ENCODE peak calls at places on chromosome 12, in ten cellular contexts. G is HFF-Myc, Y is mammary epithelial cell, P is GM13976, H is AG04450, S is foreskin fibroblast, M is heart right ventricle, I is tibial nerve, J is neural crest cell, F is endothelial cell. X is an unnamed sample.

GRCh38 chr12:22289250-22289649 is 45.3 kb downstream of the ST8SIA1 start:
- DNase-seq in G (no peak), Y (no peak), P (no peak), H (no peak), S (no peak), M (no peak), I (no peak), J (no peak), F (no peak), X (no peak)

GRCh38 chr12:66678640-66679268 is at the start of gene GRIP1:
- DNase-seq in G (no peak), Y (no peak), P (no peak), H (no peak), S (no peak), M (no peak), I (no peak), J (no peak), F (no peak), X (no peak)

GRCh38 chr12:104305349-104305748 is 1.8 kb downstream of the EID3 start:
- DNase-seq in G (no peak), Y (no peak), P (no peak), H (no peak), S (no peak), M (no peak), I (no peak), J (no peak), F (no peak), X (no peak)

GRCh38 chr12:98053202-98053601 is 462.2 kb upstream of the TMPO start:
- DNase-seq in G (no peak), Y (no peak), P (no peak), H (no peak), S (no peak), M (no peak), I (no peak), J (no peak), F (no peak), X (no peak)

GRCh38 chr12:129776977-129777667 is 126.7 kb downstream of the TMEM132D start:
- DNase-seq in G (no peak), Y (no peak), P (no peak), H (no peak), S (no peak), M (no peak), I (no peak), J (no peak), F (no peak), X (no peak)

GRCh38 chr12:71158361-71158882 is 623 bp upstream of the TSPAN8 start:
- DNase-seq in G (no peak), Y (no peak), P (no peak), H (no peak), S (no peak), M (no peak), I (no peak), J (no peak), F (no peak), X (no peak)

GRCh38 chr12:80777587-80777986 is 60.9 kb downstream of the MYF5 start:
- DNase-seq in G (no peak), Y (no peak), P (no peak), H (no peak), S (no peak), M (no peak), I (no peak), J (no peak), F (no peak), X (no peak)

GRCh38 chr12:7678744-7679143 is 13.0 kb upstream of the APOBEC1 start:
- DNase-seq in G (no peak), Y (no peak), P (no peak), H (no peak), S (no peak), M (no peak), I (no peak), J (no peak), F (no peak), X (peak)

GRCh38 chr12:565161-565560 is 98.1 kb downstream of the NINJ2 start:
- DNase-seq in G (no peak), Y (no peak), P (no peak), H (no peak), S (no peak), M (no peak), I (no peak), J (no peak), F (no peak), X (no peak)

GRCh38 chr12:91189526-91189925 is 6.9 kb upstream of the DCN start:
- DNase-seq in G (no peak), Y (peak), P (no peak), H (no peak), S (peak), M (no peak), I (no peak), J (no peak), F (no peak), X (peak)

GRCh38 chr12:93569656-93570551 is 2.6 kb upstream of the SOCS2 start:
- DNase-seq in G (no peak), Y (peak), P (peak), H (peak), S (peak), M (peak), I (peak), J (peak), F (peak), X (peak)

GRCh38 chr12:49174218-49174617 is 14.7 kb downstream of the TUBA1A start:
- DNase-seq in G (no peak), Y (no peak), P (no peak), H (no peak), S (no peak), M (no peak), I (no peak), J (no peak), F (no peak), X (no peak)

GRCh38 chr12:68263366-68263765 is 10.0 kb upstream of the IL22 start:
- DNase-seq in G (no peak), Y (no peak), P (no peak), H (no peak), S (no peak), M (no peak), I (no peak), J (no peak), F (no peak), X (no peak)

GRCh38 chr12:82896979-82897378 is 210.3 kb downstream of the TMTC2 start:
- DNase-seq in G (no peak), Y (peak), P (no peak), H (no peak), S (no peak), M (no peak), I (no peak), J (no peak), F (no peak), X (peak)

GRCh38 chr12:25186038-25186787 is 8.7 kb downstream of the DNAI7 start:
- DNase-seq in G (no peak), Y (no peak), P (no peak), H (no peak), S (no peak), M (no peak), I (no peak), J (no peak), F (no peak), X (no peak)

GRCh38 chr12:71438670-71439361 is 782 bp upstream of the LGR5 start:
- DNase-seq in G (no peak), Y (no peak), P (peak), H (no peak), S (peak), M (no peak), I (no peak), J (no peak), F (no peak), X (no peak)

GRCh38 chr12:98439471-98440164 is 75.8 kb upstream of the TMPO start:
- DNase-seq in G (no peak), Y (no peak), P (no peak), H (no peak), S (peak), M (peak), I (no peak), J (no peak), F (peak), X (no peak)

GRCh38 chr12:23174917-23175316 is 549.9 kb downstream of the ETNK1 start:
- DNase-seq in G (no peak), Y (no peak), P (no peak), H (no peak), S (no peak), M (no peak), I (no peak), J (no peak), F (no peak), X (no peak)

GRCh38 chr12:94099191-94099983 is 49.0 kb upstream of the PLXNC1 start:
- DNase-seq in G (no peak), Y (peak), P (no peak), H (peak), S (no peak), M (no peak), I (no peak), J (no peak), F (no peak), X (peak)

GRCh38 chr12:44875417-44875953 is 630 bp downstream of the NELL2 start:
- DNase-seq in G (no peak), Y (no peak), P (peak), H (no peak), S (no peak), M (no peak), I (no peak), J (peak), F (peak), X (no peak)

GRCh38 chr12:26845057-26845666 is 12.2 kb upstream of the ITPR2 start:
- DNase-seq in G (no peak), Y (peak), P (no peak), H (no peak), S (no peak), M (peak), I (peak), J (peak), F (peak), X (peak)

GRCh38 chr12:88865537-88865936 is 285.3 kb upstream of the KITLG start:
- DNase-seq in G (no peak), Y (peak), P (no peak), H (no peak), S (no peak), M (no peak), I (no peak), J (no peak), F (no peak), X (peak)

GRCh38 chr12:106918746-106919145 is 37.0 kb upstream of the TMEM263 start:
- DNase-seq in G (no peak), Y (no peak), P (no peak), H (no peak), S (no peak), M (no peak), I (no peak), J (peak), F (peak), X (peak)

GRCh38 chr12:108324678-108325358 is 14.3 kb downstream of the CMKLR1 start:
- DNase-seq in G (no peak), Y (no peak), P (no peak), H (no peak), S (no peak), M (no peak), I (no peak), J (no peak), F (no peak), X (no peak)

GRCh38 chr12:95413576-95413975 is 60.4 kb upstream of the METAP2 start:
- DNase-seq in G (no peak), Y (peak), P (no peak), H (no peak), S (no peak), M (no peak), I (no peak), J (no peak), F (no peak), X (no peak)

GRCh38 chr12:86256169-86256568 is at the start of gene MGAT4C:
- DNase-seq in G (no peak), Y (no peak), P (no peak), H (no peak), S (no peak), M (no peak), I (no peak), J (no peak), F (no peak), X (no peak)

GRCh38 chr12:75936525-75937450 is 94.8 kb downstream of the PHLDA1 start:
- DNase-seq in G (no peak), Y (no peak), P (no peak), H (no peak), S (no peak), M (no peak), I (no peak), J (no peak), F (no peak), X (no peak)

GRCh38 chr12:75666980-75667359 is 155.6 kb upstream of the KRR1 start:
- DNase-seq in G (no peak), Y (peak), P (no peak), H (no peak), S (peak), M (no peak), I (no peak), J (no peak), F (no peak), X (peak)

GRCh38 chr12:113361574-113362370 is 3.4 kb downstream of the PLBD2 start:
- DNase-seq in G (no peak), Y (no peak), P (no peak), H (no peak), S (no peak), M (no peak), I (no peak), J (no peak), F (no peak), X (no peak)

DNA sequence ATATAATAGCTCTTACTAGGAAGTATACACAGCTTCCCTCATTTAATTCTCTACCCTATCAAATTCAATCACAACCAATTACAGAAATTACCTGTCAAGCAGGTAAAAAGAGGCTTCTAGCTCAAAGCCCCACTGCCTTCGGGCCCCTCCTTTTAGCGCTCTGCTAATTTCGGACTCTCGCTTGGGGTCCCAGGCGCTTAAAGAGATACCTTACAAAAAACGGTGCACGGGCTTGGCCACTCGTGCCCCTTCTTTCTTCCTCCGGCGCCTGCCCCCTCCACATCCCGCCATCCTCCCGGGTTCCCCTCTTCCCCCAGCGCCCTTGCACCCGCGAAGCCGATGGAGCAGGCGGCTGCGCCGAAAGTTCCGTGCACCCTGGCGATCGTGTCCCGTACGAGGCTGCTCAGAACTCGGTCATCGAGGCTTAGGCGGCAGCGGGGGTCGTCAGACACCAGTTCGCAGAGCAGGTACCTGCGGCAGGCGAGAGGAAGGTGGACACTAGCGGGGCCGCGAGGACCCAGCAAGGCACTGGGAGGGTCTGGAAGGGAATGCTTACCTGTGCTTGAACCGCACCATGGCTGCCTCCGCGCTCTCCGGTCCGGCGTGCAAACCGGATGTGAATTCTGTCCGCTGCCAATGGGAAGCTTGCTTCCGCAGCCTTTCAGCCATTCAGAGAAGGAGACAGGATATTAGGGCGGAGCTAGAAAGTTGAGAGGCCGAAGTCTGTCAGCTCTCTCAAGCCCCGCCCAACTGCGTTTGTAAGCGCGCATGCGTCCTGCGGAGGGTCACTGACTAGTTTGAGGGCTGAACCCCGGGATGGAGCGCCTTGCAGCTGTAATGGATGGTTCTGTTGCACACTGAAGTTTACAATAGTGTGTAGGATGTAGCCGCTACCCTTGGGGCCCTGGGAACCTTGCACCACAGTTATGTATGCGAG is at the start of gene POP5:
- DNase-seq in G (peak), Y (peak), P (peak), H (peak), S (peak), M (peak), I (peak), J (peak), F (peak), X (peak)
- TF ChIP-seq CTCF in G (no peak), Y (no peak), P (no peak), H (no peak), S (no peak), M (no peak), I (no peak), J (no peak), F (no peak), X (no peak)

GRCh38 chr12:34393821-34394150 is 371.5 kb downstream of the ALG10 start:
- DNase-seq in G (no peak), Y (no peak), P (no peak), H (no peak), S (no peak), M (no peak), I (no peak), J (no peak), F (no peak), X (no peak)

GRCh38 chr12:34394211-34395055 is 372.1 kb downstream of the ALG10 start:
- DNase-seq in G (no peak), Y (no peak), P (peak), H (no peak), S (no peak), M (peak), I (peak), J (no peak), F (no peak), X (no peak)

GRCh38 chr12:34396861-34397590 is 374.7 kb downstream of the ALG10 start:
- DNase-seq in G (no peak), Y (no peak), P (peak), H (no peak), S (no peak), M (peak), I (no peak), J (no peak), F (peak), X (no peak)

GRCh38 chr12:34396006-34396860 is 373.9 kb downstream of the ALG10 start:
- DNase-seq in G (no peak), Y (no peak), P (peak), H (no peak), S (no peak), M (no peak), I (no peak), J (no peak), F (peak), X (no peak)

DNA sequence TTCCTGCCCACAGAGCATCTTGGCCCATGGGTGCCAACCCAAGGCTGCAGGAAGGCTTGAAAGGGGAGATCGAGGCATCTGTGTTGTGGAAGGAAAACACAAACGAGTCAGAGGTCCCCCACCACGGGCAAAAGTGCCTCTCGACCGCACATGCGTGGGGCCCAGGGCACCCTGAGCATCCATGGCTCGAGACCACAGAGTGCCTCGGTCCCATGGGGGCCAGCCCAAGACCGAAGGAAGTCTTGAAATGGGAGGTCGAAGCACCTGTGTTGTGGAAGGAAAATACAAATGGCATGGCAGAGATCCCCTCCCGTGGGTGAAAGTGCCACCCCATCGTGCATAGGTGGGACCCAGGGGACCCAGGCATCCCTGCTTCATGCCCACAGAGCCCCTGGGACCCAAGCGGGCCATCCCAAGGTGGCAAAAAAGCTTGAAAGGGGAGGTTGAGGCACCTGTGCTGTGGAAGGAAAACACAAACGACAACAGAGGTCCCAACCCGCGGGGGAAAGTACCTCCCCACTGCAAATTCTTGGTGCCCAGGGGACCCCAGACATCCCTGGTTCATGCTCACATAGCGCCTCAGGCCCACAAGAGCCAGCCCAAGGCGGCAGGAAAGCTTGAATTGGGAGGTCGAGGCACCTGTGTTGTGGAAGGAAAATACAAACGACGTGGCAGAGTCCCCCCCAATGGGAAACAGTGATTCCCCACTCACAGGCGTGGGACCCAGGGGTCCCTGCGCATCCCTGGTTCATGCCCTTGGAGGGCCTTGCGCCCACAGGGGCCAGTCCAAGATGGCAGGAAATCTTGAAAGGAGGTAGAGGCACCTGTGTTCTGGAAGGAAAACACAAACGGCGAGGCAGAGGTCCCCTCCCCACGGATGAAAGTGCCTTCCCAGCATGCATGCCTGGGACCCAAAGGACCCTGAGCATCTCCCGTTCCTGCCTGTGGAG is 373.0 kb downstream of the ALG10 start:
- DNase-seq in G (no peak), Y (no peak), P (peak), H (no peak), S (no peak), M (peak), I (no peak), J (no peak), F (peak), X (no peak)
- TF ChIP-seq CTCF in G (no peak), Y (no peak), P (no peak), H (no peak), S (no peak), M (no peak), I (no peak), J (no peak), F (no peak), X (no peak)

GRCh38 chr12:117404203-117404853 is 42.9 kb upstream of the NOS1 start:
- DNase-seq in G (no peak), Y (no peak), P (no peak), H (no peak), S (no peak), M (no peak), I (no peak), J (no peak), F (no peak), X (no peak)

GRCh38 chr12:117404940-117405339 is 43.5 kb upstream of the NOS1 start:
- DNase-seq in G (no peak), Y (no peak), P (no peak), H (no peak), S (no peak), M (no peak), I (no peak), J (no peak), F (no peak), X (no peak)

GRCh38 chr12:117403586-117404139 is 42.2 kb upstream of the NOS1 start:
- DNase-seq in G (no peak), Y (no peak), P (no peak), H (no peak), S (no peak), M (no peak), I (no peak), J (no peak), F (no peak), X (no peak)

GRCh38 chr12:117400912-117401311 is 39.5 kb upstream of the NOS1 start:
- DNase-seq in G (no peak), Y (no peak), P (no peak), H (no peak), S (no peak), M (no peak), I (no peak), J (no peak), F (no peak), X (no peak)

DNA sequence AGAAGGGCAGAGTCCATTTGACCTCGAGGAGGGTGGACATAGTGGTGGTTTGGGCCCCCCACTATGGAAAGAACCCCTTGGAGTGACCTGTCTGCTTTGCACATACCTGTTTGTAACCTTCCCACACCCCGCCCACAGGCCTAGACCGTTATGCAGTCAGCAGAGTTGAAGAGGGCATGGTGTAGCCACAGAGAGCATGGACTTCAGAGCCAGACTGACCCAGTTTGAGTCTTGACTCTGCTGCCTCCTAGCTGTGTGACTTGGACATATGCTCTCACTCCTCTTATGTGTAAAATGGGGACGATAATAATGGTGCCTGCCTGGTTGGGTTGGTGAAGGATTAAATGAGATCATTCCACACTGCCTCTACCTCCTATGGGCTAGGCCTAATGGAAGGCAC is 40.9 kb upstream of the NOS1 start:
- DNase-seq in G (no peak), Y (no peak), P (no peak), H (no peak), S (no peak), M (no peak), I (no peak), J (no peak), F (no peak), X (no peak)
- TF ChIP-seq CTCF in G (no peak), Y (no peak), P (no peak), H (no peak), S (no peak), M (no peak), I (no peak), J (no peak), F (no peak), X (no peak)

DNA sequence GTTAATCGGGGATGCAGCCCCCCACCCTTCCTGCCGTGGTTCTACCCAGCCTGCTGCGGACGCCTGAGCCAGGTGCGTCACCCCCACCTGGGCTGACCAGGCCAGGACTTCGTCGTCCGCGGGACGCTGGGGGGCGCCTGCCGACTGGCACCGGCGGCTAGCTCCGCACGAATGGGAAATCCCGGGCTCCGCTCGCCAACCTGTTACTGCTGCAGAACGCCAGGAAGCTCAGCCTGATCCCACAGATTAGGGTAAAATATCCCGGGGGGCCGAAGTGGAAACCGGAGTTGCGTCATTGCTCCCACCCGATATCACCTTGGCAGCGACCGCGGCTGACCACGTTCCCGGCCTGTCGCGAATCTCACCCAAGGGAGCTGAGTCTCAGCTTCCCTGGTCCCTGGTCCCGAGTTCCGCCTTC is 528 bp upstream of the VDR start:
- DNase-seq in G (no peak), Y (peak), P (peak), H (no peak), S (peak), M (peak), I (no peak), J (no peak), F (peak), X (no peak)
- TF ChIP-seq CTCF in G (peak), Y (peak), P (peak), H (peak), S (no peak), M (no peak), I (peak), J (peak), F (no peak), X (peak)